ENCODE peak calls at places on chromosomes 5 and 9, in four cellular contexts. B is mesothelial cell of epicardium, Z is dorsolateral prefrontal cortex, L is T1000. V is an unnamed sample.

GRCh38 chr5:93572101-93572772 is 8.8 kb downstream of the NR2F1-AS1 start:
- DNase-seq in B (no peak), Z (no peak), L (no peak), V (peak; percentile 73)

GRCh38 chr5:43646997-43647396 is 44.0 kb downstream of the NNT start:
- DNase-seq in B (no peak), Z (no peak), L (no peak), V (no peak)

GRCh38 chr9:15306068-15306756 is 804 bp downstream of the TTC39B start:
- DNase-seq in B (peak; percentile 30), Z (no peak), L (no peak), V (peak; percentile 90)

GRCh38 chr5:72925336-72926010 is 30.4 kb upstream of the FCHO2 start:
- DNase-seq in B (no peak), Z (no peak), L (no peak), V (no peak)

GRCh38 chr5:117454716-117455212 is 880.1 kb upstream of the SEMA6A start:
- DNase-seq in B (no peak), Z (no peak), L (no peak), V (peak; percentile 59)

GRCh38 chr9:96874947-96875459 is 20.7 kb upstream of the ZNF782 start:
- DNase-seq in B (no peak), Z (no peak), L (no peak), V (peak; percentile 82)

GRCh38 chr5:54959673-54960418 is 25.5 kb downstream of the ESM1 start:
- DNase-seq in B (no peak), Z (no peak), L (no peak), V (no peak)

GRCh38 chr9:113997610-113998009 is 80.5 kb downstream of the AMBP start:
- DNase-seq in B (no peak), Z (no peak), L (no peak), V (peak; percentile 60)

GRCh38 chr9:110443878-110444245 is 106.2 kb upstream of the TXNDC8 start:
- DNase-seq in B (no peak), Z (no peak), L (no peak), V (no peak)

V was measured in kidney.